ENCODE peak calls at places on chromosome 11, in four cellular contexts. V, X, Z and I are unnamed samples.

GRCh38 chr11:79068356-79068755 is 372.5 kb downstream of the TENM4 start:
- DNase-seq in V (no peak), X (no peak), Z (no peak), I (no peak)

GRCh38 chr11:117300301-117300700 is 9.2 kb downstream of the BACE1-AS start:
- DNase-seq in V (peak; percentile 32), X (peak; percentile 71), Z (no peak), I (peak; percentile 26)

GRCh38 chr11:5505363-5506048 is 4.3 kb downstream of the UBQLN3 start:
- DNase-seq in V (no peak), X (no peak), Z (no peak), I (no peak)

GRCh38 chr11:44630511-44631210 is 65.2 kb downstream of the CD82 start:
- DNase-seq in V (no peak), X (peak; percentile 2), Z (peak; percentile 42), I (no peak)

GRCh38 chr11:70825893-70826540 is 426.4 kb downstream of the SHANK2 start:
- DNase-seq in V (no peak), X (no peak), Z (no peak), I (no peak)

GRCh38 chr11:131686836-131687235 is 316.4 kb downstream of the NTM start:
- DNase-seq in V (no peak), X (no peak), Z (no peak), I (no peak)

GRCh38 chr11:11966826-11967668 is 41.4 kb downstream of the DKK3 start:
- DNase-seq in V (peak; percentile 39), X (peak; percentile 74), Z (no peak), I (peak; percentile 47)

GRCh38 chr11:726278-726915 is 20.4 kb downstream of the EPS8L2 start:
- DNase-seq in V (peak; percentile 74), X (peak; percentile 82), Z (peak; percentile 76), I (no peak)

GRCh38 chr11:105315287-105315686 is 175.7 kb upstream of the CARD18 start:
- DNase-seq in V (no peak), X (no peak), Z (no peak), I (no peak)

GRCh38 chr11:43399983-43400630 is 41.4 kb downstream of the TTC17 start:
- DNase-seq in V (no peak), X (no peak), Z (no peak), I (no peak)

GRCh38 chr11:18265949-18266348 is at the start of gene SAA1:
- DNase-seq in V (no peak), X (peak; percentile 15), Z (no peak), I (peak; percentile 24)

GRCh38 chr11:67437082-67437821 is at the start of gene PTPRCAP:
- DNase-seq in V (peak; percentile 83), X (no peak), Z (no peak), I (no peak)

GRCh38 chr11:30258679-30259078 is 27.9 kb downstream of the FSHB start:
- DNase-seq in V (no peak), X (no peak), Z (no peak), I (no peak)

GRCh38 chr11:94928146-94928995 is 45.0 kb downstream of the CWC15 start:
- DNase-seq in V (no peak), X (no peak), Z (no peak), I (no peak)

GRCh38 chr11:129279326-129280026 is 87.4 kb upstream of the ARHGAP32 start:
- DNase-seq in V (peak; percentile 45), X (peak; percentile 94), Z (peak; percentile 79), I (peak; percentile 81)

GRCh38 chr11:128865490-128865889 is 1.6 kb downstream of the KCNJ1 start:
- DNase-seq in V (no peak), X (no peak), Z (no peak), I (no peak)

GRCh38 chr11:31500560-31500959 is 8.9 kb downstream of the IMMP1L start:
- DNase-seq in V (no peak), X (no peak), Z (no peak), I (peak; percentile 54)

GRCh38 chr11:313787-314547 is at the start of gene IFITM1:
- DNase-seq in V (peak; percentile 82), X (peak; percentile 62), Z (peak; percentile 64), I (peak; percentile 88)

GRCh38 chr11:74989269-74989655 is 529 bp downstream of the NEU3 start:
- DNase-seq in V (no peak), X (peak; percentile 18), Z (no peak), I (peak; percentile 22)

GRCh38 chr11:118054712-118055640 is 21.9 kb upstream of the TMPRSS4 start:
- DNase-seq in V (no peak), X (no peak), Z (peak; percentile 37), I (no peak)

GRCh38 chr11:67301951-67302516 is 1.3 kb upstream of the SSH3 start:
- DNase-seq in V (no peak), X (peak; percentile 83), Z (peak; percentile 78), I (no peak)

GRCh38 chr11:87263979-87264378 is 226.2 kb downstream of the TMEM135 start:
- DNase-seq in V (no peak), X (no peak), Z (no peak), I (no peak)

GRCh38 chr11:118641463-118642019 is 34.1 kb downstream of the PHLDB1 start:
- DNase-seq in V (no peak), X (peak; percentile 68), Z (no peak), I (no peak)

GRCh38 chr11:8754241-8754640 is 71.6 kb downstream of the RPL27A start:
- DNase-seq in V (no peak), X (no peak), Z (no peak), I (peak; percentile 69)

GRCh38 chr11:95908826-95909225 is 15.1 kb downstream of the MTMR2 start:
- DNase-seq in V (no peak), X (no peak), Z (no peak), I (peak; percentile 45)

GRCh38 chr11:73308963-73309960 is 1.2 kb downstream of the ARHGEF17 start:
- DNase-seq in V (no peak), X (peak; percentile 92), Z (peak; percentile 92), I (peak; percentile 97)

GRCh38 chr11:120023120-120023519 is 114.8 kb downstream of the TRIM29 start:
- DNase-seq in V (no peak), X (no peak), Z (no peak), I (no peak)

GRCh38 chr11:60069471-60069870 is 13.0 kb downstream of the MS4A3 start:
- DNase-seq in V (no peak), X (no peak), Z (no peak), I (no peak)

GRCh38 chr11:47516155-47516554 is 36.8 kb downstream of the CELF1 start:
- DNase-seq in V (no peak), X (no peak), Z (no peak), I (no peak)

GRCh38 chr11:72736452-72737069 is 15.6 kb downstream of the ARAP1 start:
- DNase-seq in V (peak; percentile 59), X (no peak), Z (no peak), I (peak; percentile 66)

GRCh38 chr11:94873910-94874575 is 99.3 kb downstream of the CWC15 start:
- DNase-seq in V (no peak), X (no peak), Z (no peak), I (no peak)

GRCh38 chr11:11157201-11157600 is 195.8 kb downstream of the CSNK2A3 start:
- DNase-seq in V (no peak), X (peak; percentile 65), Z (no peak), I (peak; percentile 17)

DNA sequence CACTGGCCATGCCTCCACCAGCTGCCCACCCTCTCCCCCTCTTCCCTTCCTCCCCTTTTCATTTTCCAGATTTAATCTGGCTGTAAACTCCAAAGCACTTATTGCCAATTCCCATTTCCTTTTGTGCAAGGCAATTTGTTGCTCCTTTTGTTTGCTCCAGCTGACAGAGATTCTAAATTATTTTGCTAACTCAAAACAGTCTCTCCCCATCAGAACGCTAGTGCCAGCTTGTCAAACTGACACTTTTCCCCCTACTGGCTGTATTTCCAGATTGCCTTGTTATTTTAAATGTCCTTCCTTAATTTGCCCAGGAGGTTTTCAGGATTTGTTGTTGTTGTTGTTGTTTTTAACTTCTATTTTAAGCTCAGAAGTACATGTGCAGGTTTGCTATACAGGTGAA is 57.0 kb upstream of the PAK1 start:
- DNase-seq in V (no peak), X (no peak), Z (no peak), I (no peak)
- TF ChIP-seq CTCF in V (no peak), X (no peak), Z (no peak), I (no peak)

GRCh38 chr11:111382451-111382850 is 3.4 kb upstream of the POU2AF1 start:
- DNase-seq in V (no peak), X (no peak), Z (no peak), I (no peak)

GRCh38 chr11:111376453-111376871 is 2.6 kb downstream of the POU2AF1 start:
- DNase-seq in V (no peak), X (no peak), Z (no peak), I (no peak)

GRCh38 chr11:111379500-111380136 is 543 bp upstream of the POU2AF1 start:
- DNase-seq in V (no peak), X (no peak), Z (no peak), I (no peak)

GRCh38 chr11:111378185-111378772 is 796 bp downstream of the POU2AF1 start:
- DNase-seq in V (no peak), X (no peak), Z (no peak), I (no peak)

DNA sequence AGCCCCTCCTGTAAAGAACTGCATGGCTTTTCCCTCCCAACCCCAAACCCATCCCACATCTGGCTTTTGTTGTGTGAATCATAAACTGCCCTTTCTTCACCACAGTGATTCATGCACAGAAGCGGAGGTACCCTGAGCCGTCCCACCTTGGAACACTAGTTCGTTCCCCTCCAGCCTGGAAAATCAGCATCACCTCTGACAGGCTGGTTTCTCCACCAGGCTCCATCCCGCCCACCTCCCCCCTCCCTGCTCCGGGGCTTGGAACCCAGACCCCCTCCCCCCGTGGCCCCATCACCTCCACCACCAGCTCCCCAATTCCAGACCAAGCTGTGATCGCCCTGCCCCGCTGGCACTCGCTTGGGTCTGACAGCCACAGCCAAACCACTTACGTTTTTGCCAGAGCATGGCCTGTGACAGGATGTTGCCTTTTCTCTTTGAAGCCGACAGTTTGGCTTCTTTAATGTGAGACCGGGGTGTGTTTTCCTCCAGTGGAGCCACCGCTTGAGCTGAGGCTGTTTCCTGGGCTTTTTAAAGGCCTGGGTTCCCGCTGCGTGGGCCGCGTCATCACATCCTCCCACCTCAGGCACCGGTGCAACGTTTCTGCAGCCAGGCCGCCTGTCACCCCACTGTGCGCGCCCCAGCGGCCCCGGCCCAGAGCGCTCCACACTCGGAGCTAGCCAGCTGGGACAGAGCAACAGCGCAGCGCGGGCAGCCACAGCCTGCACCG is at the start of gene POU2AF1:
- DNase-seq in V (peak; percentile 91), X (no peak), Z (peak; percentile 70), I (peak; percentile 6)
- H3K4me3 ChIP-seq in V (peak within 1 kb of the TSS; percentile 90), X (no peak within 1 kb of the TSS), Z (peak within 1 kb of the TSS; percentile 22), I (no peak within 1 kb of the TSS)

GRCh38 chr11:23112987-23113886 is 253.0 kb upstream of the CCDC179 start:
- DNase-seq in V (no peak), X (peak; percentile 76), Z (no peak), I (peak; percentile 65)
- TF ChIP-seq CTCF in V (peak; percentile 54), X (peak; percentile 83), Z (no peak), I (peak; percentile 67)

GRCh38 chr11:83035070-83035854 is 36.4 kb downstream of the RAB30 start:
- DNase-seq in V (no peak), X (no peak), Z (no peak), I (peak; percentile 42)

GRCh38 chr11:83033367-83033766 is 38.3 kb downstream of the RAB30 start:
- DNase-seq in V (no peak), X (no peak), Z (no peak), I (no peak)

GRCh38 chr11:83034673-83035014 is 37.1 kb downstream of the RAB30 start:
- DNase-seq in V (no peak), X (no peak), Z (no peak), I (no peak)

GRCh38 chr11:83036701-83037100 is 35.0 kb downstream of the RAB30 start:
- DNase-seq in V (no peak), X (no peak), Z (no peak), I (no peak)

GRCh38 chr11:83033972-83034672 is 37.6 kb downstream of the RAB30 start:
- DNase-seq in V (no peak), X (peak; percentile 73), Z (no peak), I (peak; percentile 63)
- H3K4me3 ChIP-seq in V (no peak overlapping the region), X (no peak overlapping the region), Z (peak overlapping the region; percentile 30), I (peak overlapping the region; percentile 11)